ENCODE peak calls at places on chromosome 12, in eight cellular contexts. K is sigmoid colon, A is ovary, B is transverse colon, Z is GM12878, Q is SK-N-SH, M is A549, X is H1. G is an unnamed sample.

GRCh38 chr12:103672401-103673119 is 85.5 kb downstream of the STAB2 start:
- DNase-seq in Z (no peak), X (no peak), B (peak; percentile 27), K (no peak), Q (no peak), M (no peak), A (no peak), G (no peak)

GRCh38 chr12:109766251-109766778 is 52.7 kb downstream of the FAM222A start:
- DNase-seq in K (peak; percentile 53), A (peak; percentile 11), X (no peak), Z (no peak), M (no peak), B (no peak), Q (peak; percentile 15), G (peak; percentile 9)

GRCh38 chr12:12807970-12808702 is 5.0 kb upstream of the DDX47 start:
- DNase-seq in Z (peak; percentile 80), K (peak; percentile 71), A (no peak), X (no peak), Q (no peak), B (peak; percentile 60), M (no peak), G (peak; percentile 43)

GRCh38 chr12:129540249-129540648 is 363.6 kb downstream of the TMEM132D start:
- DNase-seq in A (no peak), Q (no peak), M (no peak), X (no peak), Z (no peak), K (no peak), B (no peak), G (no peak)

GRCh38 chr12:64469455-64470142 is 17.7 kb downstream of the TBK1 start:
- DNase-seq in B (no peak), K (no peak), X (no peak), Z (no peak), M (no peak), Q (no peak), A (no peak), G (no peak)

GRCh38 chr12:110141389-110141788 is 17.2 kb downstream of the IFT81 start:
- DNase-seq in Q (no peak), M (no peak), X (no peak), B (peak; percentile 29), Z (no peak), K (peak; percentile 91), A (peak; percentile 71), G (no peak)

GRCh38 chr12:122243965-122244364 is 18.1 kb upstream of the DIABLO start:
- DNase-seq in B (no peak), Q (no peak), Z (no peak), M (no peak), A (no peak), X (no peak), K (no peak), G (no peak)

GRCh38 chr12:25583545-25583944 is 30.5 kb upstream of the LMNTD1 start:
- DNase-seq in K (no peak), M (no peak), Q (peak; percentile 61), Z (no peak), B (no peak), A (peak; percentile 42), X (peak; percentile 1), G (no peak)

GRCh38 chr12:57093412-57094193 is 4.7 kb downstream of the NAB2 start:
- DNase-seq in M (peak; percentile 64), Q (peak; percentile 89), K (peak; percentile 94), Z (no peak), B (peak; percentile 67), X (no peak), A (peak; percentile 93), G (peak; percentile 55)

GRCh38 chr12:68962855-68963455 is 30.0 kb upstream of the CPM start:
- DNase-seq in Q (no peak), X (no peak), M (no peak), A (no peak), K (no peak), Z (no peak), B (no peak), G (no peak)

GRCh38 chr12:43914923-43915468 is 79.1 kb downstream of the TMEM117 start:
- DNase-seq in X (no peak), A (no peak), Q (no peak), B (no peak), Z (no peak), M (no peak), K (no peak), G (no peak)

GRCh38 chr12:50581226-50582184 is 76.7 kb downstream of the DIP2B start:
- DNase-seq in K (no peak), M (no peak), X (no peak), A (no peak), Q (no peak), Z (no peak), B (no peak), G (no peak)

GRCh38 chr12:55629058-55629841 is 7.4 kb upstream of the OR10P1 start:
- DNase-seq in B (no peak), Z (no peak), Q (no peak), A (no peak), K (no peak), M (no peak), X (no peak), G (no peak)

GRCh38 chr12:46981627-46982026 is 97.8 kb upstream of the PCED1B start:
- DNase-seq in A (no peak), B (no peak), Q (no peak), Z (no peak), M (no peak), K (no peak), X (no peak), G (no peak)

GRCh38 chr12:570949-571794 is 92.1 kb downstream of the NINJ2 start:
- DNase-seq in Z (no peak), K (peak; percentile 93), Q (no peak), X (no peak), A (peak; percentile 83), M (peak; percentile 97), B (peak; percentile 82), G (peak; percentile 83)

GRCh38 chr12:121017966-121018491 is 1.7 kb upstream of the C12orf43 start:
- DNase-seq in M (no peak), Z (no peak), X (no peak), A (no peak), B (no peak), Q (no peak), K (no peak), G (no peak)

GRCh38 chr12:97960741-97961608 is 498.4 kb downstream of the RMST start:
- DNase-seq in B (no peak), M (peak; percentile 14), X (no peak), A (no peak), Q (peak; percentile 19), Z (peak; percentile 3), K (no peak), G (peak; percentile 28)

GRCh38 chr12:325886-326285 is 63.2 kb downstream of the KDM5A start:
- DNase-seq in Z (no peak), Q (no peak), K (no peak), A (no peak), X (no peak), M (no peak), B (no peak), G (no peak)

GRCh38 chr12:30000401-30000800 is 216.7 kb upstream of the TMTC1 start:
- DNase-seq in M (no peak), Q (no peak), X (no peak), K (no peak), A (no peak), Z (no peak), B (no peak), G (no peak)

GRCh38 chr12:52232233-52232915 is 669 bp upstream of the KRT7 start:
- DNase-seq in X (no peak), Z (no peak), B (no peak), K (peak; percentile 48), A (no peak), M (no peak), Q (peak; percentile 17), G (no peak)

GRCh38 chr12:41108032-41108431 is 80.1 kb upstream of the PDZRN4 start:
- DNase-seq in X (no peak), Z (no peak), M (no peak), A (peak; percentile 35), K (peak; percentile 81), Q (no peak), B (no peak), G (no peak)

GRCh38 chr12:10404798-10405197 is 4.8 kb downstream of the KLRC4 start:
- DNase-seq in K (no peak), Z (no peak), B (no peak), A (no peak), M (no peak), X (no peak), Q (no peak), G (no peak)
- TF ChIP-seq EP300 in K (no peak), Z (no peak), B (no peak), A (no peak), M (no peak), X (no peak), Q (no peak), G (no peak)

GRCh38 chr12:3154006-3154405 is 76.8 kb downstream of the TSPAN9 start:
- DNase-seq in K (no peak), A (no peak), M (no peak), B (no peak), X (no peak), Z (no peak), Q (no peak), G (no peak)

GRCh38 chr12:3150820-3151590 is 73.8 kb downstream of the TSPAN9 start:
- DNase-seq in K (no peak), X (no peak), A (no peak), B (no peak), Q (peak; percentile 22), Z (no peak), M (no peak), G (no peak)

GRCh38 chr12:3150308-3150670 is 73.1 kb downstream of the TSPAN9 start:
- DNase-seq in B (no peak), K (no peak), M (no peak), X (no peak), A (no peak), Q (no peak), Z (no peak), G (no peak)

GRCh38 chr12:3152892-3153291 is 75.7 kb downstream of the TSPAN9 start:
- DNase-seq in Q (no peak), Z (no peak), X (no peak), M (no peak), B (no peak), K (no peak), A (no peak), G (no peak)

DNA sequence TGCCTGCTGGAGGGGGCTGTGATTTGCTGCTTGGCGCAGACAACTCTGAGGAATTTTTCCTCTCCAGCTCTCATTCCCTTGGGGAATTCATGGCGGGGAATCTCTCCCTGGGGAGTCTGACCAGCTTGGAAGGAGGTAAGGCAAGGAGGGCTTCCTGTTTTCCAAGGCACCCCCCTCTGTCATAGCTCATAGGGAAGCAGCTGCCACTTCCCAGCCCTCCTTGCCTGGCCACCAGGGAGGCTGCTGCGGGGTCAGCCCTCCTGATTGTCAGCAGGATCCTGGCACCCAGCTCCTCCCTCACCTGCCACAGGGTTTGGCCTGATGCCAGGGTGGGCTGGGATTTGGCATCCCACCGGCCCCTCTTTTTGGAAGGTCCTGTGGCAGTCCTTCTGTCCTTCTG is 74.8 kb downstream of the TSPAN9 start:
- DNase-seq in M (no peak), Q (peak; percentile 36), K (no peak), B (no peak), A (no peak), Z (no peak), X (no peak), G (no peak)
- H3K4me1 ChIP-seq in M (no peaks in the 10 kb centered on the region), Q (peaks cover 7% of the 10 kb centered on the region), K (peaks cover 26% of the 10 kb centered on the region), B (no peaks in the 10 kb centered on the region), A (peaks cover 22% of the 10 kb centered on the region), Z (no peaks in the 10 kb centered on the region), X (peaks cover 31% of the 10 kb centered on the region), G (peaks cover 18% of the 10 kb centered on the region)

GRCh38 chr12:42663621-42664020 is 74.1 kb upstream of the PRICKLE1 start:
- DNase-seq in M (no peak), K (no peak), A (no peak), X (no peak), Z (no peak), Q (no peak), B (no peak), G (no peak)
- TF ChIP-seq EP300 in M (no peak), K (no peak), A (no peak), X (no peak), Z (no peak), Q (no peak), B (no peak), G (no peak)

GRCh38 chr12:2101798-2102197 is 49.0 kb downstream of the CACNA1C start:
- DNase-seq in B (no peak), M (no peak), K (no peak), Z (no peak), X (no peak), A (no peak), Q (no peak), G (no peak)
- H3K4me1 ChIP-seq in B (peaks cover 4% of the 10 kb centered on the region), M (no peaks in the 10 kb centered on the region), K (peaks cover 62% of the 10 kb centered on the region), Z (no peaks in the 10 kb centered on the region), X (no peaks in the 10 kb centered on the region), A (no peaks in the 10 kb centered on the region), Q (no peaks in the 10 kb centered on the region), G (peaks cover 23% of the 10 kb centered on the region)